ENCODE peak calls at places on chromosome 19, in four cellular contexts. Q is bronchial epithelial cell, B is heart left ventricle, X is HFF-Myc. E is an unnamed sample.

GRCh38 chr19:9847087-9847671 is 12.1 kb downstream of the PIN1 start:
- DNase-seq in Q (peak), B (peak), X (peak), E (peak)

GRCh38 chr19:33431986-33432385 is 58.5 kb downstream of the CEBPG start:
- DNase-seq in Q (no peak), B (no peak), X (no peak), E (no peak)

GRCh38 chr19:1847684-1848398 is 442 bp downstream of the REXO1 start:
- DNase-seq in Q (no peak), B (no peak), X (no peak), E (peak)

GRCh38 chr19:47848871-47849473 is 10.1 kb upstream of the TPRX2 start:
- DNase-seq in Q (no peak), B (no peak), X (no peak), E (peak)

GRCh38 chr19:48085077-48085476 is 25.5 kb downstream of the PLA2G4C start:
- DNase-seq in Q (no peak), B (no peak), X (no peak), E (no peak)

GRCh38 chr19:18478545-18479311 is 40.8 kb upstream of the ISYNA1 start:
- DNase-seq in Q (peak), B (peak), X (peak), E (peak)

GRCh38 chr19:31451686-31452325 is 102.6 kb upstream of the TSHZ3 start:
- DNase-seq in Q (peak), B (no peak), X (no peak), E (no peak)

GRCh38 chr19:50718255-50719118 is 1.1 kb downstream of the SHANK1 start:
- DNase-seq in Q (no peak), B (no peak), X (no peak), E (no peak)

GRCh38 chr19:40542197-40542859 is 34.3 kb upstream of the SHKBP1 start:
- DNase-seq in Q (no peak), B (peak), X (peak), E (peak)

GRCh38 chr19:39568604-39569003 is 28.6 kb upstream of the EID2 start:
- DNase-seq in Q (peak), B (no peak), X (no peak), E (peak)

GRCh38 chr19:1155352-1156304 is 18.4 kb downstream of the SBNO2 start:
- DNase-seq in Q (peak), B (no peak), X (no peak), E (no peak)

GRCh38 chr19:11203194-11204075 is 6.1 kb upstream of the KANK2 start:
- DNase-seq in Q (no peak), B (peak), X (no peak), E (peak)

GRCh38 chr19:4568884-4569283 is 9.4 kb upstream of the SEMA6B start:
- DNase-seq in Q (no peak), B (no peak), X (no peak), E (no peak)

GRCh38 chr19:6424190-6424938 is at the start of gene KHSRP:
- DNase-seq in Q (no peak), B (peak), X (no peak), E (no peak)

GRCh38 chr19:40687525-40688016 is 2.9 kb downstream of the NUMBL start:
- DNase-seq in Q (peak), B (peak), X (peak), E (peak)

GRCh38 chr19:56837892-56838679 is 2.4 kb downstream of the PEG3 start:
- DNase-seq in Q (no peak), B (peak), X (no peak), E (peak)

GRCh38 chr19:48480476-48481190 is 11.5 kb downstream of the CYTH2 start:
- DNase-seq in Q (no peak), B (no peak), X (no peak), E (peak)

GRCh38 chr19:19051478-19052213 is 12.1 kb upstream of the SLC25A42 start:
- DNase-seq in Q (no peak), B (no peak), X (no peak), E (no peak)

GRCh38 chr19:29415507-29415906 is 110.3 kb upstream of the VSTM2B start:
- DNase-seq in Q (no peak), B (no peak), X (no peak), E (no peak)

GRCh38 chr19:14474827-14475226 is 327 bp downstream of the PTGER1 start:
- DNase-seq in Q (no peak), B (no peak), X (no peak), E (no peak)
- H3K4me3 ChIP-seq in Q (no peak), B (no peak), X (peak), E (peak)

GRCh38 chr19:2952953-2953481 is 8.2 kb upstream of the ZNF77 start:
- DNase-seq in Q (peak), B (no peak), X (no peak), E (peak)
- H3K4me3 ChIP-seq in Q (peak), B (no peak), X (no peak), E (peak)

DNA sequence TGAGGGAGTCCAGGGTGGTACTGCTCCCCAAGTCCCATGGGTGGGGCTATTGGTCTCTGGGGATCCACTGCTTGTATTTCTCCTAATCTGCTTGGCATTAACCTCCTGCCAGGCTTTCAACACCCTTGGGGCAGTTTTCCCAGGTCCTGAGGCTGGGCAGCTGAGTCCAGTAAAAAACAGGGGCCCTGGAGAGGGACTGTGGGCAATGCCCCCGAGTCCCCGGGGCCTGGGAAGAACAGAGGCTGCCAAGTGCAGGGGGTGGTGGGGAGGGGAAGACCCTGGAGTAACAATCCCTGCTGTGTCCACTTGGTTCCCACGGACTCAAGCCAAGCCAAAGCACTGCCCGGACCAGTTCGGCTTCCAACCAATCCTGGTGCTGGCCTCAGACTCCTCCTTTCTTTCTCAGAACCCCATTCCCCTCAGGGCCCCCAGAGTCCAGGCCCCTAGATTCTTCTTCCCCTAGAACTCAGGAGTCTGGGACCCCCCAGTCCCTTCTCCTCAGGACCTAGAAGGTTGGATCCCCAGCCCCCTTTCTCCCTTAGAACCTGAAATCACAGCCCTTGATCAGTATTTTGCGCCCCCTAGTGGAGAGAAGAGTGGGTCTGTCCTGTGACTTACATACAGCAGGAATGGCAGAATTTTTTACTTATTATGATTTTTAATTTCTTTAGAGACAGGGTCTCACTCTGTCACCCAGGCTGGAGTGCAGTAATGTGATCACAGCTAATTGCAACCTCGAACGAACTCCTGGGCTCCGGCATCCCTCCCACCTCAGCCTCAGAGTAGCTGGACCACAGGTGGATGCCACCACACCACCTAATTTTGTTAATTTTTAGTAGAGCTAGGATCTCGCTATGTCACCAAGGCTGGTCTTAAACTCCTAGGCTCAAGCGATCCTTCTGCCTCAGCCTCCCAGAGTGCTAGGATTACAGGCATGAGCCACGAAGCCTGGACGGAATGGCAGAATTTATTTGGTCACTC is 3.7 kb upstream of the CLPTM1 start:
- DNase-seq in Q (peak), B (peak), X (peak), E (peak)
- H3K4me3 ChIP-seq in Q (no peak), B (no peak), X (no peak), E (no peak)

GRCh38 chr19:13234518-13234917 is 84.3 kb downstream of the IER2 start:
- DNase-seq in Q (no peak), B (no peak), X (no peak), E (peak)
- H3K4me3 ChIP-seq in Q (no peak), B (no peak), X (no peak), E (no peak)

DNA sequence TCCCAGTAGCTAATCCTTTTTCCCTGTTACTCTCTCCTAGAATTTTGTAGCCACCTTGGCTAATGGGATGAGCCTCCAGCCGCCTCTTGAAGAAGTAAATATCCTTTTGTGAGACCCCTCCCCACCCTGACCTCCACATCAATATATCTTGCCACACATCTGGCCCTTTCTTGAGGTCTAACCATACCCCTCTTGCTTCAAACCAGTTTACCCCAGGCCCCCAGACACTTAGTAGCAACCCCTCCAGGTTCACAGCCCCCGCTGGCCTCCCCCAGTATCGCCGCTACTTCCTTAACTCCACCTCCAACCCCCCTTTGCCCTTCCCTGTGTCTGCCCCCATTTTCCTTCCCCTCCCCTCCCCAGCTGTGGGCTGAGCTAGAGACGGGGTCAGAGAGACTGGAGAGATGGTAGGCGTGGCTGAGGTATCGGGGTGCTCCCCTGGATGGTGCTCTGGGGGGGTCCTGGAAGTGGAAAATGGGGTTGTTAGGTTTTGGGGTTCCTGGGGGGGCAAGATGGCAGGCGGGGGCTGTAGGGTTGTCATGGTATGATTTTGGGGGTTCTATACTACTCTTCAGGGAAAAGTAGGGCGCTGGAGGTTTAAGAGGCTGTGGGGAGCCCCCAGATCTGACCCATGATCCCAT is 2.9 kb downstream of the PRMT1 start:
- DNase-seq in Q (no peak), B (no peak), X (no peak), E (no peak)
- H3K4me3 ChIP-seq in Q (no peak), B (peak), X (peak), E (no peak)

GRCh38 chr19:16889883-16890460 is 1.2 kb downstream of the F2RL3 start:
- DNase-seq in Q (no peak), B (no peak), X (no peak), E (no peak)

GRCh38 chr19:16889429-16889882 is 657 bp downstream of the F2RL3 start:
- DNase-seq in Q (no peak), B (peak), X (no peak), E (no peak)

GRCh38 chr19:16891696-16892382 is 3.0 kb downstream of the F2RL3 start:
- DNase-seq in Q (no peak), B (no peak), X (no peak), E (no peak)

GRCh38 chr19:16892438-16892837 is 3.6 kb downstream of the F2RL3 start:
- DNase-seq in Q (no peak), B (no peak), X (no peak), E (no peak)

GRCh38 chr19:16890461-16891184 is 1.8 kb downstream of the F2RL3 start:
- DNase-seq in Q (no peak), B (no peak), X (no peak), E (no peak)
- H3K4me3 ChIP-seq in Q (no peak), B (no peak), X (no peak), E (no peak)